ENCODE peak calls at places on chromosome 3, in eight cellular contexts. U is suprapubic skin; J is MG63; W is lower leg skin; O is tibial artery; L is CD8-positive, alpha-beta memory T cell; E is AG09309; S is HFF-Myc. Y is an unnamed sample.

GRCh38 chr3:152123457-152123856 is 145.3 kb upstream of the MBNL1 start:
- DNase-seq in L (no peak), S (no peak), W (no peak), E (no peak), U (no peak), O (no peak), J (no peak), Y (no peak)

GRCh38 chr3:148789156-148789555 is 38.5 kb upstream of the CPB1 start:
- DNase-seq in S (no peak), W (no peak), L (no peak), O (no peak), U (no peak), E (no peak), J (no peak), Y (no peak)

GRCh38 chr3:171142985-171143384 is 116.5 kb upstream of the SLC2A2 start:
- DNase-seq in U (no peak), E (peak), J (peak), O (no peak), S (no peak), W (no peak), L (no peak), Y (peak)

GRCh38 chr3:152610621-152611020 is 224.3 kb upstream of the P2RY1 start:
- DNase-seq in U (no peak), W (no peak), S (no peak), J (no peak), O (no peak), E (no peak), L (no peak), Y (no peak)

GRCh38 chr3:13495921-13496723 is 16.0 kb downstream of the HDAC11 start:
- DNase-seq in O (peak), L (peak), E (peak), S (peak), W (peak), J (peak), U (no peak), Y (peak)

GRCh38 chr3:161284989-161285388 is 63.9 kb downstream of the NMD3 start:
- DNase-seq in U (no peak), S (peak), O (no peak), W (no peak), E (no peak), L (no peak), J (peak), Y (no peak)

GRCh38 chr3:37987751-37988179 is 2.8 kb upstream of the VILL start:
- DNase-seq in W (no peak), L (no peak), S (no peak), O (peak), J (no peak), E (no peak), U (peak), Y (no peak)

GRCh38 chr3:98645039-98645438 is 51.6 kb upstream of the CPOX start:
- DNase-seq in L (no peak), O (no peak), E (no peak), U (no peak), W (peak), J (peak), S (no peak), Y (no peak)

GRCh38 chr3:19149388-19149787 is 1.1 kb downstream of the KCNH8 start:
- DNase-seq in O (no peak), S (no peak), W (no peak), U (no peak), L (no peak), E (no peak), J (peak), Y (no peak)

GRCh38 chr3:18207232-18207631 is 217.9 kb downstream of the SATB1 start:
- DNase-seq in O (no peak), E (no peak), U (no peak), J (no peak), W (no peak), L (no peak), S (no peak), Y (no peak)

GRCh38 chr3:177973241-177973840 is 562.9 kb upstream of the KCNMB2 start:
- DNase-seq in U (no peak), O (no peak), L (no peak), S (no peak), E (no peak), W (no peak), J (no peak), Y (no peak)

GRCh38 chr3:6739288-6739687 is 121.6 kb upstream of the GRM7 start:
- DNase-seq in W (no peak), L (no peak), S (no peak), O (no peak), J (no peak), U (no peak), E (no peak), Y (no peak)

GRCh38 chr3:131361464-131362421 is 19.8 kb upstream of the NUDT16 start:
- DNase-seq in E (no peak), J (no peak), U (peak), S (no peak), L (no peak), W (peak), O (peak), Y (peak)

GRCh38 chr3:10265833-10266232 is 17.6 kb downstream of the TATDN2 start:
- DNase-seq in S (no peak), U (no peak), W (no peak), E (no peak), O (no peak), J (no peak), L (no peak), Y (no peak)

DNA sequence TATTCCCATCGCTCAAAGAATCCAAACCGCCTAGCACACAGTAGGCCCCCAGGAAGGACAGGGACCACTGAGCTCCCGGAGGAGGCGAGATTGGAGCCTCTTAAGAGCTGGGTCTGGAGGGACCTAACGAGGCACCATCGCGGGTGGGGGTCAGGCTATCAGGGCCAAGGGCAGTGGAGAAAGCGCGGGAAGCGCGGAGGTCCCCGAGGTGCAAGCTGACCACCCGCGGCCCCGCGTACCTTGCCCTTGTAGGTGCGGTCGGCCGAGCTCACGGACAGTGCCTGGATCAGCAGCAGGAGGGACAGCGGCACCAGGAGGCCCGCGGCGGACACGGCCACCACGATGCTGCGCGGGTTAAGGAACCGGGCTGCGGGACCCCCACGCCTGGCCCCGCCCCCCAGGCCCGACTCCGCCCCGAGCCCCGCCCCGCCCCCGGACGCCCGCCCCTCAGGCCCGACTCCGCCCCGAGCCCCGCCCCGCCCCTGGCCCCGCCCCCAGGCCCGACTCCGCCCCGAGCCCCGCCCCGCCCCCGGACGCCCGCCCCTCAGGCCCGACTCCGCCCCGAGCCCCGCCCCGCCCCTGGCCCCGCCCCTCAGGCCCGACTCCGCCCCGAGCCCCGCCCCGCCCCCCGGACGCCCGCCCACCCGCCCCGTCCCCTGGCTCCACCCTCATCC is 3.9 kb downstream of the ZDHHC19 start:
- DNase-seq in O (no peak), W (no peak), E (no peak), S (no peak), L (no peak), U (no peak), J (no peak), Y (peak)
- H3K4me3 ChIP-seq in O (no peak), W (no peak), E (no peak), S (no peak), L (peak), U (peak), J (no peak), Y (no peak)

GRCh38 chr3:126022741-126023359 is 53.9 kb downstream of the ROPN1B start:
- DNase-seq in U (no peak), J (no peak), L (no peak), W (no peak), O (no peak), S (no peak), E (no peak), Y (no peak)

GRCh38 chr3:126021702-126022101 is 52.7 kb downstream of the ROPN1B start:
- DNase-seq in O (no peak), W (no peak), S (no peak), J (no peak), E (no peak), L (no peak), U (no peak), Y (no peak)

GRCh38 chr3:126023390-126023789 is 54.4 kb downstream of the ROPN1B start:
- DNase-seq in O (no peak), L (no peak), S (no peak), J (no peak), W (peak), U (no peak), E (no peak), Y (no peak)

GRCh38 chr3:126019683-126020082 is 50.7 kb downstream of the ROPN1B start:
- DNase-seq in J (no peak), O (no peak), S (no peak), W (no peak), U (no peak), L (no peak), E (no peak), Y (no peak)

GRCh38 chr3:126021224-126021623 is 52.2 kb downstream of the ROPN1B start:
- DNase-seq in W (no peak), J (no peak), E (no peak), S (no peak), L (no peak), U (no peak), O (no peak), Y (no peak)
- H3K4me3 ChIP-seq in W (no peak), J (no peak), E (no peak), S (no peak), L (no peak), U (no peak), O (no peak), Y (no peak)

DNA sequence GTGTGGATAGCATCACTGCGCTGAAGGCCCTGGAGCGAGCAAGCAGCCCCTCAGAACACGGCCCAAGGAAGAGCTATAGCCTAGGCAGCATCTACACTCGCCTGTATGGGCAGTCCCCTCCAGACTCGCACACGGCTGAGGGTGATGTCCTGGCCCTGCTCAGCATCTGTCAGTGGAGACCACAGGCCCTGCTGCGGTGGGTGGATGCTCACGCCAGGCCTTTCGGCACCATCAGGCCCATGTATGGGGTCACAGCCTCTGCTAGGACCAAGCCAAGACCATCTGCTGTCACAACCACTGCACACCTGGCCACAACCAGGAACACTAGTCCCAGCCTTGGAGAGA is 20.5 kb downstream of the ATRIP start:
- DNase-seq in O (no peak), W (no peak), S (no peak), U (no peak), L (no peak), J (no peak), E (no peak), Y (no peak)
- H3K4me3 ChIP-seq in O (peak), W (no peak), S (peak), U (peak), L (peak), J (peak), E (peak), Y (peak)

GRCh38 chr3:194685723-194686413 is at the start of gene FAM43A:
- DNase-seq in O (peak), L (peak), J (peak), U (peak), S (peak), W (peak), E (peak), Y (peak)

GRCh38 chr3:194686414-194686815 is 732 bp downstream of the FAM43A start:
- DNase-seq in W (no peak), L (no peak), U (no peak), J (no peak), O (no peak), E (no peak), S (no peak), Y (no peak)

GRCh38 chr3:194683431-194683830 is 2.3 kb upstream of the FAM43A start:
- DNase-seq in O (no peak), W (no peak), L (no peak), E (no peak), S (no peak), U (no peak), J (no peak), Y (no peak)

GRCh38 chr3:194686816-194687637 is 1.3 kb downstream of the FAM43A start:
- DNase-seq in S (no peak), O (peak), E (no peak), U (no peak), J (peak), W (no peak), L (no peak), Y (no peak)

GRCh38 chr3:194685050-194685722 is 497 bp upstream of the FAM43A start:
- DNase-seq in O (no peak), U (no peak), J (no peak), S (no peak), W (no peak), E (no peak), L (no peak), Y (no peak)
- H3K4me3 ChIP-seq in O (peak), U (peak), J (peak), S (peak), W (no peak), E (peak), L (peak), Y (no peak)

DNA sequence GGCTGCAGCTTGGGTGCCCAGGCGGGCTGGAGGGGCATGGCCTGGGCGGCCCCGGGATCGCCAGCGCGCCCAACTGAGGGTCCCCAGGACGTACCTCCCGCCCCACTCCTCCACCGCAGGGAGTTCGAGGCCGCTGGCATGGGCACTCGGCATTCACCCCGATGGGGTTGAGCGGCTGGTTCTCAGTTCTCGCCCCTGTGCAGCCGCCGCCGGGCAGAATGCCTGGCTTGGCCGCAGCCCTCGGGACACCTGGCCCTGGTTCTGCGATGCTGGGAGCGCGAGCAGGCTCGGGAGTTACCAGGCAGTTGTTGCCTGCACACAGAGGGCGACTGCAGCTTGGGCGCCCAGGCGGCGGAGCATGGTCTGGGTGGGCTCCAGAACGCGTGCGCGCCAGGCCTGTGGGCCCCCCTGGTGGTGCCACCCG is 121.4 kb downstream of the LMLN start:
- DNase-seq in O (no peak), J (no peak), S (no peak), W (no peak), L (no peak), E (no peak), U (no peak), Y (peak)
- H3K4me3 ChIP-seq in O (no peak), J (no peak), S (no peak), W (no peak), L (no peak), E (no peak), U (peak), Y (no peak)

DNA sequence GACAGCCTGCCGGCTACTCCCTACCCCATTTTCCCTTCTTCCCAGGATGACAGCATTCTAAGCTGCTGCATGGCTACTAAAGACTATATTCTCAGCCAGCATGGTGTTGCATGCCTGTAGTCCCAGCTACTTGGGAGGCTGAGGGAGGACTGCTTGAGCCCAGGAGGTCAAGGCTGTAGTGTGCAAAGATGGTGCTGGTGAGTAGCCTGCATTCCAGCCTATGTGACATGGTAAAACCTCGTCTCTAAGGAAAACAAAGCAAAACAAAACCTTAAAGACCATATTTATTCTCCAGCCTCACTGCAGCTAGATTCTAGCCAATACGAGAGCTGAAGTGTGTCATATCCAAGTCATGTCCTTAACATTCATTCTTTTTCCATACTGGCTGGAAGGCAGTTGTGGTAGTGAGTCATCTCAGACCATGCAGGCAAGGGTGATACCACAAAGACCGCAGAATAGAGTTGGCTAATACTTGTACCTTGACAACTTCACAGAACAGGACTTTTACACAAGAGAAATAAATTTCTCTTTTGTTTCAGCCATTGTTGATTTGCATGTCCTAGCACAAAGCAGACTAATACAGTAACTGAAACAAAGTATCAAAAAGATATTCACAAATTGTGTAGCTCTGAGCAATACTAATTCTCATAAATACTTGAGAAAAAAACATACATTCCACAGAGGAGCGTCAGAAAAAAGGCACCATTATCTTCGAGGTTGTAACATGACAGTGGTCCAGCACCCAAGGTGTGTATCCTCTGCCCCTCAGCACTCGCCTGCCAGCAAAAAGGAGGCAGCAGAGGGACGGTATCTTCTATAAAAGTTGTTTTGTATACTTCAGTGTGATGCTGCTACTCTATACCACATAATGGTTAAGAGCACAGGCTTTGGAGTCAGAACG is 14.8 kb downstream of the PBRM1 start:
- DNase-seq in O (no peak), W (peak), S (peak), E (peak), L (no peak), U (no peak), J (peak), Y (no peak)
- H3K4me3 ChIP-seq in O (no peak), W (no peak), S (no peak), E (no peak), L (no peak), U (no peak), J (peak), Y (no peak)